ENCODE peak calls at places on chromosomes 11 and 22, in nine cellular contexts. One of them, this sample, is unnamed. For H3K4me1, the result is how much of the 10 kb centered on the place peaks cover.

GRCh38 chr11:119381186-119381988 is at the start of gene USP2:
- DNase-seq in mucosa of descending colon: peak
- DNase-seq in pancreas: peak
- DNase-seq in psoas muscle: peak
- DNase-seq in colonic mucosa: peak
- DNase-seq in left lung: peak
- DNase-seq in fibroblast of lung: peak
- DNase-seq in astrocyte: peak
- DNase-seq in A673: peak
- DNase-seq in this sample: peak

GRCh38 chr11:45432910-45433309 is 146.8 kb upstream of the SYT13 start:
- DNase-seq in mucosa of descending colon: no peak
- DNase-seq in pancreas: no peak
- DNase-seq in psoas muscle: no peak
- DNase-seq in colonic mucosa: no peak
- DNase-seq in left lung: no peak
- DNase-seq in fibroblast of lung: no peak
- DNase-seq in astrocyte: no peak
- DNase-seq in A673: no peak
- DNase-seq in this sample: no peak

GRCh38 chr11:32430586-32431357 is 4.6 kb downstream of the WT1 start:
- DNase-seq in mucosa of descending colon: no peak
- DNase-seq in pancreas: no peak
- DNase-seq in psoas muscle: no peak
- DNase-seq in colonic mucosa: no peak
- DNase-seq in left lung: no peak
- DNase-seq in fibroblast of lung: no peak
- DNase-seq in astrocyte: no peak
- DNase-seq in A673: no peak
- DNase-seq in this sample: no peak

GRCh38 chr22:46481386-46481785 is 56.0 kb downstream of the CELSR1 start:
- DNase-seq in mucosa of descending colon: no peak
- DNase-seq in pancreas: no peak
- DNase-seq in psoas muscle: no peak
- DNase-seq in colonic mucosa: no peak
- DNase-seq in left lung: no peak
- DNase-seq in fibroblast of lung: no peak
- DNase-seq in astrocyte: no peak
- DNase-seq in A673: no peak
- DNase-seq in this sample: no peak

GRCh38 chr11:130652671-130653335 is 204.4 kb downstream of the ADAMTS15 start:
- DNase-seq in mucosa of descending colon: no peak
- DNase-seq in pancreas: no peak
- DNase-seq in psoas muscle: peak
- DNase-seq in colonic mucosa: no peak
- DNase-seq in left lung: peak
- DNase-seq in fibroblast of lung: peak
- DNase-seq in astrocyte: peak
- DNase-seq in A673: peak
- DNase-seq in this sample: peak

GRCh38 chr11:83711035-83711630 is 425.0 kb upstream of the CCDC90B start:
- DNase-seq in mucosa of descending colon: no peak
- DNase-seq in pancreas: no peak
- DNase-seq in psoas muscle: no peak
- DNase-seq in colonic mucosa: no peak
- DNase-seq in left lung: no peak
- DNase-seq in fibroblast of lung: no peak
- DNase-seq in astrocyte: no peak
- DNase-seq in A673: no peak
- DNase-seq in this sample: no peak

GRCh38 chr11:47967577-47968230 is 12.7 kb upstream of the PTPRJ start:
- DNase-seq in mucosa of descending colon: no peak
- DNase-seq in pancreas: no peak
- DNase-seq in psoas muscle: no peak
- DNase-seq in colonic mucosa: no peak
- DNase-seq in left lung: no peak
- DNase-seq in fibroblast of lung: no peak
- DNase-seq in astrocyte: peak
- DNase-seq in A673: no peak
- DNase-seq in this sample: no peak

GRCh38 chr22:37167176-37167980 is 17.7 kb upstream of the IL2RB start:
- DNase-seq in mucosa of descending colon: peak
- DNase-seq in pancreas: no peak
- DNase-seq in psoas muscle: peak
- DNase-seq in colonic mucosa: peak
- DNase-seq in left lung: peak
- DNase-seq in fibroblast of lung: no peak
- DNase-seq in astrocyte: no peak
- DNase-seq in A673: no peak
- DNase-seq in this sample: peak

GRCh38 chr11:57085604-57086003 is 96.1 kb upstream of the LRRC55 start:
- DNase-seq in mucosa of descending colon: no peak
- DNase-seq in pancreas: no peak
- DNase-seq in psoas muscle: no peak
- DNase-seq in colonic mucosa: no peak
- DNase-seq in left lung: no peak
- DNase-seq in fibroblast of lung: peak
- DNase-seq in astrocyte: no peak
- DNase-seq in A673: peak
- DNase-seq in this sample: no peak

GRCh38 chr22:24591286-24591830 is 1.5 kb downstream of the LRRC75B start:
- DNase-seq in mucosa of descending colon: no peak
- DNase-seq in pancreas: no peak
- DNase-seq in psoas muscle: no peak
- DNase-seq in colonic mucosa: no peak
- DNase-seq in left lung: no peak
- DNase-seq in fibroblast of lung: no peak
- DNase-seq in astrocyte: no peak
- DNase-seq in A673: no peak
- DNase-seq in this sample: no peak

GRCh38 chr22:29071261-29072045 is 1.4 kb upstream of the KREMEN1 start:
- DNase-seq in mucosa of descending colon: peak
- DNase-seq in pancreas: peak
- DNase-seq in psoas muscle: no peak
- DNase-seq in colonic mucosa: peak
- DNase-seq in left lung: peak
- DNase-seq in fibroblast of lung: peak
- DNase-seq in astrocyte: peak
- DNase-seq in A673: peak
- DNase-seq in this sample: peak

GRCh38 chr11:106012744-106013143 is 9.3 kb downstream of the MSANTD4 start:
- DNase-seq in mucosa of descending colon: no peak
- DNase-seq in pancreas: no peak
- DNase-seq in psoas muscle: no peak
- DNase-seq in colonic mucosa: no peak
- DNase-seq in left lung: no peak
- DNase-seq in fibroblast of lung: peak
- DNase-seq in astrocyte: peak
- DNase-seq in A673: no peak
- DNase-seq in this sample: no peak

GRCh38 chr11:912266-912665 is 1.7 kb upstream of the CHID1 start:
- DNase-seq in mucosa of descending colon: no peak
- DNase-seq in pancreas: peak
- DNase-seq in psoas muscle: no peak
- DNase-seq in colonic mucosa: no peak
- DNase-seq in left lung: no peak
- DNase-seq in fibroblast of lung: no peak
- DNase-seq in astrocyte: no peak
- DNase-seq in A673: no peak
- DNase-seq in this sample: no peak

GRCh38 chr22:22772883-22773282 is 114.7 kb upstream of the IGLL5 start:
- DNase-seq in mucosa of descending colon: no peak
- DNase-seq in pancreas: no peak
- DNase-seq in psoas muscle: no peak
- DNase-seq in colonic mucosa: no peak
- DNase-seq in left lung: no peak
- DNase-seq in fibroblast of lung: no peak
- DNase-seq in astrocyte: no peak
- DNase-seq in A673: no peak
- DNase-seq in this sample: no peak

GRCh38 chr22:20111689-20112622 is 3.9 kb upstream of the RANBP1 start:
- DNase-seq in mucosa of descending colon: no peak
- DNase-seq in pancreas: peak
- DNase-seq in psoas muscle: peak
- DNase-seq in colonic mucosa: no peak
- DNase-seq in left lung: no peak
- DNase-seq in fibroblast of lung: no peak
- DNase-seq in astrocyte: no peak
- DNase-seq in A673: no peak
- DNase-seq in this sample: no peak

GRCh38 chr11:1177771-1178090 is 20.0 kb downstream of the MUC5AC start:
- DNase-seq in mucosa of descending colon: no peak
- DNase-seq in pancreas: no peak
- DNase-seq in psoas muscle: no peak
- DNase-seq in colonic mucosa: no peak
- DNase-seq in left lung: no peak
- DNase-seq in fibroblast of lung: no peak
- DNase-seq in astrocyte: no peak
- DNase-seq in A673: no peak
- DNase-seq in this sample: peak

GRCh38 chr11:30314625-30315024 is 8.3 kb upstream of the ARL14EP start:
- DNase-seq in mucosa of descending colon: no peak
- DNase-seq in pancreas: no peak
- DNase-seq in psoas muscle: no peak
- DNase-seq in colonic mucosa: no peak
- DNase-seq in left lung: no peak
- DNase-seq in fibroblast of lung: peak
- DNase-seq in astrocyte: no peak
- DNase-seq in A673: peak
- DNase-seq in this sample: no peak

DNA sequence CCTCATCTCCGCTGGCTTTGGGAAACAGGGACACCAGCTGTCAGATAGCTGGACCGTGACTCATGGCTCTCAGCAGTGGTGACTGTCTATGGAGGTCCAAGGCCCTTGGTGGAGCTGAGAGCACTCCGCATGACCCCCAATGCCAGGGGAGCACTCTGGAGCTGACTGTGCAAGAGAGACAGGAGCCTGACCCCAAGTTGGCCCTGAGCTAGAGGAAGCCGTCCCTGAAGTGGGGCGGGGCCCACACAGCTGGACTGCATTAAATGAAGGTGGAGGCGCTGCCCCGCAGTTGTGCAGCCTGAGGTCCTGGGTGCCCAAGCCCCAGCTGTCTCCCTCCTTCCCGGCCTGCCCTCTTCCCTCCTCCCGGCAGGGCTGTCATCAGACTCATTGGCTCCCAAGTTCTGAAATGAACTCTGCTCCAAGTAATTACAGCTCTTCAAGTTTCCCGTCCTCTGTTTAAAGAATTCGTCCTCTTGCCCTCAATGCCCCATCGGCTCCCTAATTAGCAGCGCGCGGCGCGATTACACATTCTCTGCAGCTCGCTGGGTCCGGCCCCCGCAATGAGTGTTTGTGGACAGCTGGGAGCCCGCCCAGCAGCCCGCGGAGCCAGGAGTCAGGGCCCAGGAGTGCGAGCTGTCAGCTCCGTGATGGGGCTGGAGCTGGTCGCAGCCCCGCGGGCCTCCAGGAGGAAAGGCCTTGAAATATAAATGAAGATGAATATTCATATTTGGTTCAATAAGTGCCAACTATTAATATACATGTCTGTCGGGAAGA is 93.2 kb upstream of the LMO1 start:
- DNase-seq in mucosa of descending colon: peak
- DNase-seq in pancreas: no peak
- DNase-seq in psoas muscle: peak
- DNase-seq in colonic mucosa: no peak
- DNase-seq in left lung: no peak
- DNase-seq in fibroblast of lung: peak
- DNase-seq in astrocyte: peak
- DNase-seq in A673: no peak
- DNase-seq in this sample: peak
- TF ChIP-seq CTCF in mucosa of descending colon: no peak
- TF ChIP-seq CTCF in pancreas: no peak
- TF ChIP-seq CTCF in psoas muscle: no peak
- TF ChIP-seq CTCF in colonic mucosa: no peak
- TF ChIP-seq CTCF in left lung: no peak
- TF ChIP-seq CTCF in fibroblast of lung: no peak
- TF ChIP-seq CTCF in astrocyte: no peak
- TF ChIP-seq CTCF in A673: no peak
- TF ChIP-seq CTCF in this sample: no peak

DNA sequence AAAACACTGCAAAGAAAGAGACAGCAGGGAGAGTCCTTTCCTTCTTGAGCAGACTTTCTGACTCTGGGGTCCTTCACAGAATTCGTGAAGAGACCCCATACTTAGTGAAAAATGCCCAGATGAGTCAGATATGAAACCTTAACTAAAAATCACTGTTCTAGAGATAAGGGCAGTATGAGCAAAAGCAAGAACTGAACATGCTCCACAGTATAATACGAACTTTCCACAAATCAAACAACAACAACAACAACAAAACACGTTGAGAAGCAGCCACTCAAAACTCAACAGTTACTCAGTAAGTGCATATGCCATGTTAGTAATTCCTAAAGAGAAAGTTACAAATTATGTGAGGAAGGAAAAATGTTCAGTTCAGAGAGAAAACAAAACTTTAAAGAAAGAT is 44.3 kb downstream of the PITPNB start:
- DNase-seq in mucosa of descending colon: no peak
- DNase-seq in pancreas: no peak
- DNase-seq in psoas muscle: no peak
- DNase-seq in colonic mucosa: no peak
- DNase-seq in left lung: no peak
- DNase-seq in fibroblast of lung: no peak
- DNase-seq in astrocyte: no peak
- DNase-seq in A673: no peak
- DNase-seq in this sample: no peak
- H3K4me1 ChIP-seq in mucosa of descending colon: under half
- H3K4me1 ChIP-seq in pancreas: under half
- H3K4me1 ChIP-seq in psoas muscle: under half
- H3K4me1 ChIP-seq in colonic mucosa: under half
- H3K4me1 ChIP-seq in left lung: under half
- H3K4me1 ChIP-seq in fibroblast of lung: under half
- H3K4me1 ChIP-seq in astrocyte: under half
- H3K4me1 ChIP-seq in A673: under half
- H3K4me1 ChIP-seq in this sample: under half

GRCh38 chr11:2903672-2904011 is 18.1 kb upstream of the CDKN1C start:
- DNase-seq in mucosa of descending colon: peak
- DNase-seq in pancreas: no peak
- DNase-seq in psoas muscle: no peak
- DNase-seq in colonic mucosa: peak
- DNase-seq in left lung: no peak
- DNase-seq in fibroblast of lung: no peak
- DNase-seq in astrocyte: no peak
- DNase-seq in A673: no peak
- DNase-seq in this sample: no peak
- H3K4me3 ChIP-seq in mucosa of descending colon: no peak
- H3K4me3 ChIP-seq in pancreas: no peak
- H3K4me3 ChIP-seq in psoas muscle: no peak
- H3K4me3 ChIP-seq in colonic mucosa: peak
- H3K4me3 ChIP-seq in left lung: no peak
- H3K4me3 ChIP-seq in fibroblast of lung: no peak
- H3K4me3 ChIP-seq in astrocyte: no peak
- H3K4me3 ChIP-seq in A673: no peak
- H3K4me3 ChIP-seq in this sample: peak

DNA sequence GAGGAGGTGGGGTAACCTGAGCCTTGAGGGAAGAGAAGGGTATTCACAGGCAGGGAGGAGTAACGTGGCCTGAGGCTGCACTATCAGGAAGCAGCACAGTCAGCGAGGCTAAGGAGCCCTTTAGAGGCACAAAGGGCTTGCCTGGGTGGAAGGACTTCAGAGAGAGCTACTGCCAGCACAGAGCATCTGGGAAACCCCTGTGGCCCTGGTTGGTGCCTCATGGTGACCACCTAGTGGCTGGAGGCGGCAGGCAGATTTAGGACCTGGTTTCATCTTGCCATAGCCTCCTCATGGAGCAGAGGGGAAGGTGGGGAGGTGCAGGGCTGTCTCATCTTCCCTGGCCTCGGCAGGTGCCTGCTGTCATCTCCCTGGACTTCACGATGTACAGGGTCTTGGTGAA is 64.5 kb downstream of the MPPED1 start:
- DNase-seq in mucosa of descending colon: no peak
- DNase-seq in pancreas: no peak
- DNase-seq in psoas muscle: no peak
- DNase-seq in colonic mucosa: no peak
- DNase-seq in left lung: no peak
- DNase-seq in fibroblast of lung: no peak
- DNase-seq in astrocyte: no peak
- DNase-seq in A673: no peak
- DNase-seq in this sample: peak
- TF ChIP-seq CTCF in mucosa of descending colon: no peak
- TF ChIP-seq CTCF in pancreas: no peak
- TF ChIP-seq CTCF in psoas muscle: no peak
- TF ChIP-seq CTCF in colonic mucosa: no peak
- TF ChIP-seq CTCF in left lung: no peak
- TF ChIP-seq CTCF in fibroblast of lung: no peak
- TF ChIP-seq CTCF in astrocyte: no peak
- TF ChIP-seq CTCF in A673: no peak
- TF ChIP-seq CTCF in this sample: peak

This sample was measured in right lobe of liver.